ENCODE peak calls at places on chromosomes 2 and 18, in seven cellular contexts. I is NB4; E is activated T-helper 1 cell treated with anti-CD3 and anti-CD28 coated beads, Interleukin-2, amount 50 U/mL, for 16 hours; N is HEK293T; H is fibroblast of the conjunctiva; O is naive thymus-derived CD8-positive, alpha-beta T cell; Y is activated CD4-positive, alpha-beta T cell treated with anti-CD3 and anti-CD28 coated beads, Interleukin-2, amount 50 U/mL, for 4 hours. T is an unnamed sample.

GRCh38 chr2:228767196-228767595 is 503.9 kb downstream of the PID1 start:
- DNase-seq in I (no peak), E (no peak), N (no peak), H (peak), O (no peak), Y (no peak), T (no peak)

GRCh38 chr2:102294802-102295489 is 16.4 kb upstream of the IL1RL1 start:
- DNase-seq in I (no peak), E (no peak), N (no peak), H (peak), O (no peak), Y (no peak), T (no peak)

GRCh38 chr2:127080941-127081769 is 25.8 kb downstream of the BIN1 start:
- DNase-seq in I (peak), E (peak), N (no peak), H (no peak), O (peak), Y (peak), T (no peak)

GRCh38 chr2:208012449-208012848 is 12.9 kb downstream of the PLEKHM3 start:
- DNase-seq in I (peak), E (no peak), N (no peak), H (no peak), O (no peak), Y (no peak), T (peak)

GRCh38 chr18:50847192-50847591 is 27.4 kb upstream of the MRO start:
- DNase-seq in I (no peak), E (no peak), N (no peak), H (no peak), O (no peak), Y (no peak), T (no peak)

GRCh38 chr2:62354771-62355550 is 151.0 kb downstream of the TMEM17 start:
- DNase-seq in I (no peak), E (no peak), N (no peak), H (no peak), O (no peak), Y (no peak), T (no peak)

GRCh38 chr18:74479486-74480148 is 16.5 kb upstream of the CNDP2 start:
- DNase-seq in I (no peak), E (no peak), N (no peak), H (no peak), O (no peak), Y (no peak), T (no peak)

GRCh38 chr2:25586726-25587144 is 86.6 kb downstream of the DTNB start:
- DNase-seq in I (no peak), E (no peak), N (no peak), H (no peak), O (no peak), Y (no peak), T (no peak)

GRCh38 chr2:98084151-98084868 is 2.7 kb upstream of the VWA3B start:
- DNase-seq in I (peak), E (no peak), N (no peak), H (no peak), O (no peak), Y (no peak), T (no peak)

GRCh38 chr2:25230626-25231311 is 62.4 kb upstream of the POMC start:
- DNase-seq in I (no peak), E (no peak), N (no peak), H (no peak), O (no peak), Y (no peak), T (no peak)

GRCh38 chr2:81979051-81979450 is 1674.5 kb upstream of the LRRTM1 start:
- DNase-seq in I (no peak), E (no peak), N (no peak), H (no peak), O (no peak), Y (no peak), T (no peak)

GRCh38 chr2:129741623-129742022 is 237.8 kb upstream of the RAB6C start:
- DNase-seq in I (no peak), E (no peak), N (no peak), H (no peak), O (no peak), Y (no peak), T (no peak)

GRCh38 chr2:84486436-84487115 is 27.5 kb upstream of the SUCLG1 start:
- DNase-seq in I (no peak), E (no peak), N (no peak), H (peak), O (no peak), Y (no peak), T (no peak)

GRCh38 chr2:130836501-130837174 is at the start of gene ARHGEF4:
- DNase-seq in I (peak), E (no peak), N (peak), H (no peak), O (peak), Y (no peak), T (no peak)

GRCh38 chr2:10410001-10410671 is 38.0 kb downstream of the ODC1 start:
- DNase-seq in I (peak), E (no peak), N (no peak), H (no peak), O (no peak), Y (no peak), T (peak)

GRCh38 chr18:23503038-23503966 is at the start of gene RMC1:
- DNase-seq in I (peak), E (peak), N (peak), H (peak), O (peak), Y (peak), T (peak)

GRCh38 chr18:47050468-47050867 is 15.0 kb upstream of the ELOA2 start:
- DNase-seq in I (peak), E (no peak), N (peak), H (peak), O (no peak), Y (no peak), T (peak)

GRCh38 chr2:73208258-73208657 is 5.8 kb upstream of the SMYD5 start:
- DNase-seq in I (no peak), E (no peak), N (no peak), H (no peak), O (no peak), Y (no peak), T (no peak)

GRCh38 chr18:31774960-31775359 is 14.3 kb upstream of the SLC25A52 start:
- DNase-seq in I (no peak), E (no peak), N (no peak), H (no peak), O (no peak), Y (no peak), T (no peak)

GRCh38 chr2:48715956-48716355 is 39.6 kb downstream of the LHCGR start:
- DNase-seq in I (no peak), E (no peak), N (no peak), H (peak), O (no peak), Y (no peak), T (no peak)

GRCh38 chr18:58208207-58208944 is 164.3 kb downstream of the NEDD4L start:
- DNase-seq in I (no peak), E (no peak), N (no peak), H (no peak), O (no peak), Y (no peak), T (no peak)

GRCh38 chr2:26000561-26001211 is 18.4 kb upstream of the KIF3C start:
- DNase-seq in I (no peak), E (no peak), N (no peak), H (no peak), O (no peak), Y (no peak), T (no peak)

GRCh38 chr2:177169810-177170514 is 42.6 kb upstream of the HNRNPA3 start:
- DNase-seq in I (no peak), E (no peak), N (no peak), H (no peak), O (no peak), Y (no peak), T (no peak)

GRCh38 chr2:166417669-166418068 is 41.9 kb upstream of the SCN9A start:
- DNase-seq in I (peak), E (no peak), N (peak), H (peak), O (no peak), Y (no peak), T (peak)

GRCh38 chr18:46152436-46152807 is 48.2 kb downstream of the HAUS1 start:
- DNase-seq in I (no peak), E (no peak), N (no peak), H (peak), O (no peak), Y (no peak), T (no peak)

GRCh38 chr2:43292851-43293743 is 66.7 kb upstream of the ZFP36L2 start:
- DNase-seq in I (no peak), E (no peak), N (no peak), H (no peak), O (no peak), Y (no peak), T (no peak)

GRCh38 chr2:176446718-176447414 is 177.6 kb downstream of the MTX2 start:
- DNase-seq in I (no peak), E (no peak), N (no peak), H (no peak), O (no peak), Y (no peak), T (no peak)

GRCh38 chr2:224669449-224669848 is 46.7 kb downstream of the CCDC195 start:
- DNase-seq in I (no peak), E (no peak), N (no peak), H (no peak), O (no peak), Y (no peak), T (no peak)

GRCh38 chr2:49913025-49913424 is 758.7 kb upstream of the FSHR start:
- DNase-seq in I (no peak), E (no peak), N (no peak), H (no peak), O (no peak), Y (no peak), T (no peak)

GRCh38 chr2:99031991-99032390 is 96.0 kb upstream of the CRACDL start:
- DNase-seq in I (no peak), E (no peak), N (no peak), H (no peak), O (no peak), Y (no peak), T (no peak)

GRCh38 chr2:53452400-53452799 is 315.2 kb upstream of the CHAC2 start:
- DNase-seq in I (no peak), E (no peak), N (no peak), H (no peak), O (no peak), Y (no peak), T (no peak)

GRCh38 chr2:37711308-37711731 is 39.9 kb upstream of the CDC42EP3 start:
- DNase-seq in I (peak), E (no peak), N (no peak), H (peak), O (no peak), Y (no peak), T (no peak)

GRCh38 chr2:239158641-239159475 is 242.0 kb downstream of the HDAC4 start:
- DNase-seq in I (peak), E (no peak), N (no peak), H (no peak), O (no peak), Y (no peak), T (no peak)

GRCh38 chr2:15950088-15950952 is 10.0 kb downstream of the MYCN start:
- DNase-seq in I (no peak), E (no peak), N (no peak), H (no peak), O (no peak), Y (no peak), T (no peak)

GRCh38 chr2:45935791-45936622 is 284.5 kb downstream of the PRKCE start:
- DNase-seq in I (peak), E (no peak), N (peak), H (peak), O (peak), Y (peak), T (peak)

GRCh38 chr2:231922311-231922710 is 3.9 kb downstream of the NPPC start:
- DNase-seq in I (no peak), E (no peak), N (no peak), H (no peak), O (no peak), Y (no peak), T (no peak)